ENCODE peak calls at places on chromosomes 3 and 15, in four cellular contexts. R, F, E and H are unnamed samples.

GRCh38 chr15:95919460-95919859 is 411.0 kb upstream of the NR2F2 start:
- DNase-seq in F (no peak), R (peak), E (no peak), H (no peak)

GRCh38 chr3:53753518-53754183 is 92.6 kb downstream of the CHDH start:
- DNase-seq in F (no peak), R (no peak), E (no peak), H (no peak)

GRCh38 chr15:28984421-28985375 is 98.9 kb downstream of the APBA2 start:
- DNase-seq in F (no peak), E (peak), R (peak), H (no peak)

GRCh38 chr15:77985031-77985930 is 92.2 kb downstream of the TBC1D2B start:
- DNase-seq in E (no peak), F (no peak), R (no peak), H (no peak)

GRCh38 chr15:60124460-60125070 is 120.5 kb downstream of the FOXB1 start:
- DNase-seq in R (no peak), E (no peak), F (no peak), H (no peak)

GRCh38 chr3:141402476-141403171 is 34.3 kb downstream of the ZBTB38 start:
- DNase-seq in R (no peak), F (no peak), E (peak), H (peak)

GRCh38 chr15:92392966-92393286 is 755 bp upstream of the ST8SIA2 start:
- DNase-seq in E (no peak), F (no peak), R (no peak), H (no peak)

GRCh38 chr15:61379005-61379404 is 149.9 kb upstream of the RORA start:
- DNase-seq in R (no peak), F (no peak), E (no peak), H (no peak)

GRCh38 chr3:14123308-14124222 is 1.1 kb downstream of the CHCHD4 start:
- DNase-seq in R (peak), F (no peak), E (no peak), H (no peak)

GRCh38 chr3:159252772-159253384 is 451.0 kb downstream of the MFSD1 start:
- DNase-seq in F (peak), R (peak), E (peak), H (peak)

GRCh38 chr15:88655780-88656488 is 17.1 kb downstream of the ISG20 start:
- DNase-seq in R (no peak), E (no peak), F (no peak), H (no peak)

GRCh38 chr3:157626817-157627216 is 123.6 kb upstream of the VEPH1 start:
- DNase-seq in F (no peak), R (no peak), E (no peak), H (no peak)

GRCh38 chr3:164460851-164461250 is 617.4 kb downstream of the SI start:
- DNase-seq in E (no peak), R (no peak), F (no peak), H (no peak)

GRCh38 chr15:100705065-100705464 is 102.7 kb downstream of the ASB7 start:
- DNase-seq in E (no peak), R (no peak), F (no peak), H (no peak)

GRCh38 chr3:113560845-113561623 is 28.7 kb downstream of the SIDT1 start:
- DNase-seq in R (no peak), E (no peak), F (no peak), H (no peak)

GRCh38 chr3:113084777-113085176 is 94.0 kb downstream of the GTPBP8 start:
- DNase-seq in F (no peak), R (no peak), E (no peak), H (no peak)

GRCh38 chr3:119098620-119099222 is 47.2 kb upstream of the TEX55 start:
- DNase-seq in F (no peak), E (peak), R (peak), H (peak)

GRCh38 chr3:159798951-159799350 is 189.7 kb upstream of the IL12A start:
- DNase-seq in R (no peak), F (no peak), E (peak), H (no peak)

GRCh38 chr15:101536875-101537405 is 47.4 kb upstream of the PCSK6 start:
- DNase-seq in R (no peak), F (no peak), E (no peak), H (no peak)

GRCh38 chr3:152398495-152398894 is 129.8 kb downstream of the MBNL1 start:
- DNase-seq in E (no peak), F (no peak), R (no peak), H (no peak)

GRCh38 chr15:100348578-100348977 is 6.8 kb upstream of the ADAMTS17 start:
- DNase-seq in R (no peak), E (no peak), F (no peak), H (no peak)

GRCh38 chr3:72728958-72729467 is 119.2 kb downstream of the SHQ1 start:
- DNase-seq in E (peak), R (peak), F (no peak), H (no peak)

GRCh38 chr15:80773122-80773551 is 6.0 kb upstream of the CEMIP start:
- DNase-seq in E (no peak), R (no peak), F (no peak), H (no peak)

GRCh38 chr3:159151130-159151529 is 349.3 kb downstream of the MFSD1 start:
- DNase-seq in F (no peak), E (no peak), R (no peak), H (no peak)

GRCh38 chr15:57288926-57289650 is 87.2 kb upstream of the CGNL1 start:
- DNase-seq in R (no peak), F (no peak), E (no peak), H (no peak)

DNA sequence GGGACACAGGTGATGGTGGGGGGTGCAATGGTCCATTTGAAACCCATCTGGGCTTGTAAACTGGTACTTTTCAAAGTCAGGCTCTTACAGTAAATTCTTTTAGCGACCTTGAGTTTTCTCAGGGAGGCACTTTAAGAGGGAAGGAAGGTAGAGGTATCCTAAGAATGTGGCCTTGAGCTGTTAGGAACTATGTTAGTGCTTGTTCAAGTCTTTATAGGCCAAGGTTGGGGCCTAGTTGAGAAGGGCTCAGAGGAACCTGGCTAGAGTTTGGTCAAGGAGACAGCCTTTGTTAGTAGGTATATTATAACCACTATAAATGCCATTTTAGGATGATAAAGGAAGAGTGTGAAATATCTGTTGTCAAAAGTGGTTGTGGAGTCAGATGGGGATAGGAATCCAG is 9.2 kb upstream of the CCK start:
- DNase-seq in F (no peak), E (no peak), R (no peak), H (no peak)
- TF ChIP-seq TARDBP in F (no peak), E (no peak), R (no peak), H (no peak)

GRCh38 chr15:48634096-48634495 is 11.4 kb downstream of the FBN1 start:
- DNase-seq in E (no peak), F (no peak), R (no peak), H (no peak)

GRCh38 chr15:48637639-48638038 is 7.9 kb downstream of the FBN1 start:
- DNase-seq in F (no peak), R (no peak), E (no peak), H (no peak)

GRCh38 chr15:48632651-48633050 is 12.9 kb downstream of the FBN1 start:
- DNase-seq in F (no peak), E (no peak), R (no peak), H (no peak)

GRCh38 chr15:48636511-48636910 is 9.0 kb downstream of the FBN1 start:
- DNase-seq in R (no peak), E (no peak), F (no peak), H (no peak)

DNA sequence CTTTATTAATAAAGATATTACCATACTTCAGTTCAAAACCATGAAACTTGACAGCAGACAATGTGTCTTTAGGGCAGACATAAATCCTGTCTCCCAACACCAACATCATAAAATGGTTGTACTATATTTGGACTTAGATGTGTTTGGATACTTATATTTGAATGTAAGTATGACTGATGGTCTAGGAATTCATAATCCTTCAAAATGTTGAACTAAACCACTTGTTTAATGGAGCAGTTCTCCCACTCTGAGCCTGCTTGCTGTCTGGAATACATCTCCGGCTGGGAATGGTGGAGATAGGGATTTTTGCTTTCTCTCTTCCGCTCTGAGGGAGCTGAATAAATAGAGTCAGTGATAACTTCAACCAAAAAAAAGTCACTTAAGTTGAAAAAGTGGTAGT is 10.6 kb downstream of the FBN1 start:
- DNase-seq in F (no peak), E (no peak), R (no peak), H (no peak)
- TF ChIP-seq TARDBP in F (no peak), E (no peak), R (no peak), H (no peak)

DNA sequence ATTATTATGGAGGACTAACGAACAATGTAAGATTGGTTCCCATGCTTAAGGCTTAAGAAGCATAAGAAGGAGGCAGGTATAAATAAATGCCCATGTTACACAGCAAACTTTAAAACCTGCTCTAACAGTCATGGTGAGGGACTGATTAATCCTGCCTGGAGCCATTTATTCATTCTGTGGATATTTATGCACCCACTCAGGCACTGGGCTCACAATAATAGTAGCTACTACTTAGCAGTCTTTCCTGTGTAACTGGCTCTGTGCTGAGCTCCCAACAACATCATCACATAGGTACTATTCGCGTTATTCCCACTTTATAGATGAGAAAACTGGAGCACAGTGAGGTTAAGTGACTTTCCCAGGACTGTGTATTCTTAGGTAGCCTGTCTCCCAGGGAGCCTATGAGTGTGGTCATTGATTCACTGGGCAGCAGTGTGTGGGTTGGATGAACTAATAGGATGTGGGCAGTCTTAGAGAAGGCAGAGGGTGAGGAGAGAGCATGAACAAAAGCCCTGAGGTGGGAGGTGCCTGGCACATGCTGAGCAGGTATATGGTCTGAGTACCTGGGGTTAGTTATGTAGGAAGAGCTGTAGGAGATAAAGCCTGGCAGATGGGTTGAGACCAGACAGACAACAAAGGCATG is 44.1 kb upstream of the UMPS start:
- DNase-seq in E (no peak), F (no peak), R (no peak), H (no peak)
- TF ChIP-seq TARDBP in E (no peak), F (no peak), R (no peak), H (no peak)

GRCh38 chr3:101803152-101803782 is 24.3 kb downstream of the NXPE3 start:
- DNase-seq in E (peak), R (peak), F (no peak), H (peak)
- TF ChIP-seq TARDBP in E (no peak), R (no peak), F (no peak), H (no peak)

GRCh38 chr3:195802261-195802701 is 9.4 kb downstream of the MUC4 start:
- DNase-seq in E (no peak), R (no peak), F (no peak), H (no peak)
- TF ChIP-seq TARDBP in E (no peak), R (no peak), F (no peak), H (no peak)